ENCODE peak calls at places on chromosomes 1 and 21, in six cellular contexts. G, Q, A, L, Z and V are unnamed samples.

GRCh38 chr21:16304700-16305099 is 574.9 kb downstream of the USP25 start:
- DNase-seq in G (no peak), Q (no peak), A (no peak), L (no peak), Z (no peak), V (no peak)

GRCh38 chr1:161994153-161994814 is 29.4 kb downstream of the OLFML2B start:
- DNase-seq in G (no peak), Q (peak; percentile 83), A (no peak), L (peak; percentile 83), Z (no peak), V (no peak)

GRCh38 chr21:45617021-45617930 is 26.2 kb upstream of the PCBP3 start:
- DNase-seq in G (no peak), Q (no peak), A (no peak), L (peak; percentile 77), Z (no peak), V (no peak)

GRCh38 chr1:201495447-201496295 is 11.3 kb downstream of the CSRP1 start:
- DNase-seq in G (peak; percentile 97), Q (peak; percentile 95), A (no peak), L (no peak), Z (peak; percentile 98), V (peak; percentile 94)

GRCh38 chr1:26938004-26938658 is 16.6 kb downstream of the NUDC start:
- DNase-seq in G (no peak), Q (no peak), A (no peak), L (no peak), Z (no peak), V (no peak)

GRCh38 chr1:37703061-37703460 is 10.7 kb downstream of the CDCA8 start:
- DNase-seq in G (no peak), Q (no peak), A (no peak), L (no peak), Z (no peak), V (no peak)

GRCh38 chr1:99407018-99407417 is 142.7 kb downstream of the PLPPR4 start:
- DNase-seq in G (no peak), Q (no peak), A (no peak), L (no peak), Z (no peak), V (no peak)

GRCh38 chr1:204997616-204998015 is 45.4 kb upstream of the CNTN2 start:
- DNase-seq in G (no peak), Q (no peak), A (no peak), L (no peak), Z (no peak), V (no peak)

GRCh38 chr1:98992844-98993243 is 11.8 kb downstream of the PLPPR5 start:
- DNase-seq in G (no peak), Q (no peak), A (no peak), L (no peak), Z (no peak), V (no peak)

GRCh38 chr1:205976708-205977107 is 26.5 kb downstream of the RAB7B start:
- DNase-seq in G (peak; percentile 45), Q (peak; percentile 23), A (no peak), L (no peak), Z (peak; percentile 93), V (no peak)

GRCh38 chr21:41612674-41613250 is 104.8 kb upstream of the TMPRSS2 start:
- DNase-seq in G (peak; percentile 41), Q (peak; percentile 42), A (no peak), L (no peak), Z (no peak), V (peak; percentile 98)

GRCh38 chr21:45888361-45889009 is 93.1 kb upstream of the COL6A1 start:
- DNase-seq in G (no peak), Q (no peak), A (no peak), L (no peak), Z (no peak), V (no peak)

GRCh38 chr1:39132505-39133339 is 71.8 kb upstream of the MACF1 start:
- DNase-seq in G (peak; percentile 71), Q (peak; percentile 50), A (no peak), L (no peak), Z (peak; percentile 97), V (peak; percentile 92)